ENCODE peak calls at places on chromosomes 7 and 10, in eight cellular contexts. W is OCI-LY7, U is SJSA1, X is aorta, I is GDM1, K is HTR-8/SVneo, Y is H4, N is NCI-H1417. A is an unnamed sample.

GRCh38 chr10:102476466-102477141 is 25.3 kb upstream of the C10orf95 start:
- DNase-seq in N (no peak), W (no peak), U (no peak), Y (no peak), I (no peak), X (no peak), K (no peak), A (no peak)

GRCh38 chr7:17849504-17849903 is 90.8 kb downstream of the SNX13 start:
- DNase-seq in U (peak), X (no peak), I (no peak), K (peak), Y (peak), N (no peak), W (no peak), A (no peak)

GRCh38 chr7:29163854-29164253 is 17.5 kb upstream of the CPVL start:
- DNase-seq in I (no peak), K (no peak), U (no peak), W (no peak), Y (no peak), N (no peak), X (no peak), A (no peak)

GRCh38 chr10:27620425-27621397 is 116.6 kb downstream of the RAB18 start:
- DNase-seq in X (no peak), U (no peak), K (no peak), N (no peak), Y (no peak), W (no peak), I (no peak), A (no peak)

GRCh38 chr10:85043207-85043606 is 714.8 kb downstream of the CCSER2 start:
- DNase-seq in K (no peak), N (peak), W (no peak), U (no peak), X (no peak), Y (no peak), I (no peak), A (no peak)

GRCh38 chr7:77360969-77361368 is 55.2 kb downstream of the GSAP start:
- DNase-seq in K (no peak), N (no peak), I (no peak), U (no peak), W (no peak), Y (no peak), X (no peak), A (no peak)

GRCh38 chr10:78981970-78982281 is 86.8 kb upstream of the ZMIZ1 start:
- DNase-seq in X (no peak), K (no peak), U (no peak), I (no peak), Y (no peak), N (no peak), W (no peak), A (no peak)

GRCh38 chr7:125358551-125359167 is 429.0 kb upstream of the POT1 start:
- DNase-seq in W (no peak), N (no peak), X (no peak), Y (peak), I (no peak), K (no peak), U (peak), A (no peak)

GRCh38 chr10:24427678-24428409 is 218.9 kb downstream of the KIAA1217 start:
- DNase-seq in W (no peak), I (no peak), U (no peak), N (no peak), X (no peak), K (no peak), Y (no peak), A (no peak)

GRCh38 chr7:124662937-124663336 is 102.7 kb downstream of the GPR37 start:
- DNase-seq in I (no peak), K (no peak), X (no peak), U (no peak), N (no peak), Y (no peak), W (no peak), A (no peak)

GRCh38 chr7:8157296-8157695 is 104.7 kb downstream of the ICA1 start:
- DNase-seq in W (no peak), K (no peak), U (no peak), Y (no peak), X (no peak), I (no peak), N (no peak), A (no peak)

GRCh38 chr10:70928140-70928539 is 39.8 kb upstream of the PCBD1 start:
- DNase-seq in X (no peak), U (no peak), I (no peak), Y (no peak), N (no peak), K (no peak), W (no peak), A (no peak)

GRCh38 chr10:74255800-74256422 is 104.9 kb downstream of the ADK start:
- DNase-seq in K (no peak), W (no peak), N (peak), X (no peak), U (no peak), Y (no peak), I (peak), A (no peak)

GRCh38 chr7:42161723-42162122 is 75.3 kb downstream of the GLI3 start:
- DNase-seq in U (no peak), N (no peak), I (no peak), X (no peak), Y (no peak), W (no peak), K (no peak), A (no peak)

GRCh38 chr10:29427667-29428066 is 138.8 kb downstream of the LYZL1 start:
- DNase-seq in X (no peak), Y (no peak), U (no peak), K (no peak), I (no peak), W (no peak), N (no peak), A (no peak)

GRCh38 chr7:98281757-98282652 is 519 bp downstream of the BRI3 start:
- DNase-seq in W (peak), X (peak), Y (no peak), K (no peak), U (peak), N (peak), I (no peak), A (peak)

GRCh38 chr10:5443429-5443828 is 31.1 kb downstream of the NET1 start:
- DNase-seq in X (no peak), W (peak), Y (no peak), I (no peak), N (no peak), U (no peak), K (no peak), A (no peak)

GRCh38 chr7:20784311-20785210 is 2.1 kb downstream of the SP8 start:
- DNase-seq in I (no peak), N (peak), W (no peak), Y (peak), X (no peak), K (peak), U (no peak), A (peak)

GRCh38 chr7:150449206-150449956 is 1.0 kb upstream of the GIMAP8 start:
- DNase-seq in U (no peak), W (no peak), I (no peak), N (no peak), X (no peak), K (no peak), Y (no peak), A (no peak)

GRCh38 chr10:86876748-86877147 is 80.7 kb downstream of the MMRN2 start:
- DNase-seq in N (no peak), Y (no peak), I (no peak), W (no peak), X (no peak), U (no peak), K (no peak), A (no peak)

GRCh38 chr7:17633099-17633498 is 307.2 kb downstream of the SNX13 start:
- DNase-seq in I (no peak), X (no peak), N (no peak), W (no peak), K (peak), Y (peak), U (peak), A (no peak)

GRCh38 chr7:36475371-36475770 is 85.7 kb downstream of the ANLN start:
- DNase-seq in I (no peak), N (no peak), Y (no peak), W (no peak), K (no peak), X (no peak), U (no peak), A (no peak)

GRCh38 chr10:3893904-3894563 is 109.0 kb upstream of the KLF6 start:
- DNase-seq in W (no peak), N (no peak), U (peak), Y (peak), X (no peak), I (no peak), K (no peak), A (no peak)

GRCh38 chr7:149662591-149663095 is 110.7 kb downstream of the ZNF467 start:
- DNase-seq in W (peak), N (peak), K (no peak), U (peak), I (peak), Y (peak), X (no peak), A (peak)

GRCh38 chr10:74854610-74855009 is 28.2 kb downstream of the KAT6B start:
- DNase-seq in W (peak), U (no peak), Y (no peak), I (no peak), K (no peak), X (no peak), N (no peak), A (no peak)

GRCh38 chr10:66983482-66983818 is 57.6 kb downstream of the LRRTM3 start:
- DNase-seq in I (no peak), N (peak), W (no peak), K (no peak), Y (no peak), U (no peak), X (no peak), A (no peak)

GRCh38 chr10:113999520-113999919 is 44.1 kb upstream of the ADRB1 start:
- DNase-seq in N (no peak), I (no peak), W (no peak), X (no peak), U (no peak), Y (no peak), K (no peak), A (peak)

GRCh38 chr7:137908106-137908505 is 61.3 kb upstream of the DGKI start:
- DNase-seq in N (no peak), Y (no peak), K (no peak), W (no peak), X (no peak), I (no peak), U (no peak), A (no peak)

GRCh38 chr10:128062837-128063563 is 63.2 kb downstream of the MKI67 start:
- DNase-seq in X (peak), U (no peak), K (no peak), N (no peak), Y (no peak), I (peak), W (peak), A (no peak)

A was measured in retina.